ENCODE peak calls at places on chromosomes 3 and 15, in five cellular contexts. O, K, U, V and R are unnamed samples. For H3K4me1, the result is how much of the 10 kb centered on the place peaks cover.

GRCh38 chr3:65914032-65914739 is 124.5 kb downstream of the MAGI1 start:
- DNase-seq in O (no peak), K (no peak), U (no peak), V (no peak), R (peak)

GRCh38 chr15:40069178-40070165 is 30.5 kb upstream of the SRP14 start:
- DNase-seq in O (peak), K (peak), U (peak), V (peak), R (peak)

GRCh38 chr3:144968951-144969350 is 997.3 kb downstream of the DIPK2A start:
- DNase-seq in O (no peak), K (no peak), U (no peak), V (no peak), R (no peak)

GRCh38 chr3:12541625-12542024 is 3.7 kb downstream of the MKRN2OS start:
- DNase-seq in O (no peak), K (no peak), U (no peak), V (no peak), R (no peak)

GRCh38 chr3:151440940-151441339 is 19.9 kb downstream of the IGSF10 start:
- DNase-seq in O (no peak), K (no peak), U (no peak), V (no peak), R (no peak)

GRCh38 chr3:58353722-58354553 is 21.2 kb downstream of the PXK start:
- DNase-seq in O (peak), K (no peak), U (no peak), V (no peak), R (no peak)

GRCh38 chr3:79947469-79947868 is 179.7 kb upstream of the ROBO1 start:
- DNase-seq in O (no peak), K (no peak), U (no peak), V (no peak), R (no peak)

GRCh38 chr15:70722266-70723123 is 40.9 kb downstream of the UACA start:
- DNase-seq in O (peak), K (no peak), U (no peak), V (no peak), R (no peak)

GRCh38 chr3:61108247-61109019 is 142.8 kb downstream of the FHIT start:
- DNase-seq in O (no peak), K (no peak), U (no peak), V (no peak), R (no peak)

GRCh38 chr3:11510001-11510760 is 133.5 kb downstream of the VGLL4 start:
- DNase-seq in O (no peak), K (peak), U (no peak), V (no peak), R (no peak)

GRCh38 chr15:88375234-88375926 is 91.8 kb downstream of the MRPL46 start:
- DNase-seq in O (no peak), K (no peak), U (no peak), V (no peak), R (no peak)

GRCh38 chr3:194872669-194872977 is 186.9 kb downstream of the FAM43A start:
- DNase-seq in O (no peak), K (no peak), U (no peak), V (no peak), R (peak)

GRCh38 chr15:79923515-79924169 is 26.8 kb upstream of the MTHFS start:
- DNase-seq in O (peak), K (peak), U (peak), V (peak), R (peak)

GRCh38 chr3:176872771-176873209 is 324.5 kb downstream of the TBL1XR1 start:
- DNase-seq in O (peak), K (no peak), U (no peak), V (no peak), R (peak)

GRCh38 chr15:29792426-29793159 is 29.7 kb downstream of the TJP1 start:
- DNase-seq in O (no peak), K (no peak), U (no peak), V (no peak), R (no peak)

GRCh38 chr3:169744332-169745054 is 20.4 kb downstream of the TERC start:
- DNase-seq in O (peak), K (no peak), U (no peak), V (no peak), R (peak)

GRCh38 chr3:190064112-190064511 is 56.6 kb downstream of the P3H2 start:
- DNase-seq in O (no peak), K (no peak), U (no peak), V (no peak), R (peak)

GRCh38 chr3:13135811-13136321 is 62.6 kb upstream of the IQSEC1 start:
- DNase-seq in O (no peak), K (no peak), U (peak), V (peak), R (no peak)

GRCh38 chr3:164194842-164195241 is 883.5 kb downstream of the SI start:
- DNase-seq in O (no peak), K (no peak), U (no peak), V (no peak), R (no peak)

GRCh38 chr3:187709155-187709554 is 6.8 kb upstream of the RTP2 start:
- DNase-seq in O (peak), K (no peak), U (no peak), V (no peak), R (no peak)

GRCh38 chr3:113531826-113532697 is at the start of gene SIDT1:
- DNase-seq in O (peak), K (peak), U (no peak), V (no peak), R (no peak)

GRCh38 chr3:128426128-128426921 is 40.4 kb downstream of the DNAJB8 start:
- DNase-seq in O (peak), K (peak), U (peak), V (no peak), R (peak)

GRCh38 chr3:44409640-44410410 is 67.6 kb downstream of the ZNF445 start:
- DNase-seq in O (no peak), K (peak), U (no peak), V (no peak), R (no peak)

GRCh38 chr15:76904461-76905012 is 603 bp downstream of the SCAPER start:
- DNase-seq in O (peak), K (peak), U (peak), V (no peak), R (peak)

GRCh38 chr15:73142802-73143762 is 90.8 kb downstream of the NEO1 start:
- DNase-seq in O (no peak), K (no peak), U (no peak), V (no peak), R (no peak)

GRCh38 chr3:139430467-139430866 is 41.0 kb upstream of the COPB2 start:
- DNase-seq in O (no peak), K (no peak), U (no peak), V (no peak), R (peak)

GRCh38 chr15:101207867-101208288 is 44.0 kb downstream of the CHSY1 start:
- DNase-seq in O (no peak), K (no peak), U (no peak), V (no peak), R (no peak)

GRCh38 chr3:16377196-16377595 is 112.2 kb downstream of the OXNAD1 start:
- DNase-seq in O (peak), K (no peak), U (no peak), V (no peak), R (peak)

GRCh38 chr3:100120693-100121092 is 6.4 kb upstream of the FILIP1L start:
- DNase-seq in O (no peak), K (no peak), U (no peak), V (no peak), R (no peak)

GRCh38 chr3:100127792-100128191 is 13.5 kb upstream of the FILIP1L start:
- DNase-seq in O (no peak), K (no peak), U (no peak), V (no peak), R (no peak)

GRCh38 chr3:100123112-100123511 is 8.8 kb upstream of the FILIP1L start:
- DNase-seq in O (no peak), K (no peak), U (no peak), V (no peak), R (no peak)

GRCh38 chr3:100125539-100125938 is 11.2 kb upstream of the FILIP1L start:
- DNase-seq in O (no peak), K (no peak), U (no peak), V (no peak), R (no peak)

DNA sequence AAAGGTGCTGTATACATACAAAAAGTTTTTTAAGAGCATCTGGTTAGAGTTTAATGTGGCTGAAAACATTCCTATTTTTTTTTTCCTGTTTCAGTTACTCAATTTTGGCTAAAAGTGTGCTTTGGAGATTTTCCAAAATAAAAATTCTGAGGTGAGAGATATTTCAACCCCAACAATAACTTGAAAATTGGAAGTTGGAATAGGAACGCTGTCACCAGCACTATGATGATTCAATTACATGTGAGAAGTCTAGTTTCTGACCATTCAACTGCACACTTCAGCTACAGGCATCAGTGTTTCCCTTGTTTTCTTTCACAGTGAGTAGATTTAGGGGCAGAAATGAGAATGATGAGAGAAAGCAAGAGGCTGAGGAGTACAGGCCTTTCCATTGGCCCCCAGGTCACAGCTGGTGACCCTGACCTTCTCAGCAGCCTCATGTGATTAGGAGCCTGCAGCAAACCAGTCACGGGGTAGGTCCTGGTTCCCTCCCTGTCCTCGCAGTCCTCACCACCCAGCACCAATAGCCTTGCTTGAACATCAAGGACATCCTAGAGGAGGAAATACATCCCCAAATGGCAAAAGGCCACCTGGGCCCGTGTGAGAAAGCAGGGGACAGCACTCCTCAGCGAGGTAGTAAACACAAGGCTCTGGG is 9.9 kb upstream of the FILIP1L start:
- DNase-seq in O (no peak), K (peak), U (no peak), V (no peak), R (no peak)
- H3K27ac ChIP-seq in O (no peak), K (peak), U (no peak), V (no peak), R (no peak)

GRCh38 chr15:78241017-78241416 is 6.7 kb upstream of the ACSBG1 start:
- DNase-seq in O (peak), K (peak), U (peak), V (peak), R (peak)
- H3K4me1 ChIP-seq in O (under half), K (under half), U (under half), V (under half), R (under half)

GRCh38 chr15:66089049-66089448 is 164.5 kb downstream of the MEGF11 start:
- DNase-seq in O (no peak), K (peak), U (peak), V (no peak), R (no peak)
- H3K4me3 ChIP-seq in O (no peak), K (no peak), U (no peak), V (no peak), R (no peak)

DNA sequence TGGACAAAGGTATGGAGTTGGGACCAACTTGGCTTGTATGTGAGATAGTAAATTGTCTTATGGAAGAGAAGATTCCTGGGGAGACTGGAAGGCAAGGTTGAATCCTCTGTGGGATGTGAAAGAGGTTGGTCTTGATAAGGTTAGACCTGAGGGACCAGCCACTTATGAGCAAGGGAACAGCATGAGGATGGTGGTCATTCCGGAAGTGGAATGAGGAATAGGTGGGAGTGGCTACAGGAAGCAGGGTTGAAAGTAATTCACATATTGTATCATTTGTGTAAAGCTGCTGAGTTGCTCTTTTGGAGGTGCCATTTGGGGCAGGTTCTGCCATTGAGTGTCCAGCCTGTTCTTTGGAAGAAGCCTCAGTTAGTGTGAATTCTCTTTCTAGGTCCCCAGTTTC is 13.2 kb downstream of the USP13 start:
- DNase-seq in O (no peak), K (no peak), U (no peak), V (no peak), R (no peak)
- H3K27ac ChIP-seq in O (no peak), K (peak), U (peak), V (no peak), R (peak)